ENCODE peak calls at places on chromosomes 7 and 10, in four cellular contexts. M is stomach, I is prostate gland, A is spleen. E is an unnamed sample.

GRCh38 chr10:132722980-132723970 is 62.7 kb downstream of the NKX6-2 start:
- DNase-seq in A (no peak), I (no peak), M (no peak), E (no peak)

GRCh38 chr7:39758234-39758970 is 135.0 kb downstream of the RALA start:
- DNase-seq in A (no peak), M (no peak), I (no peak), E (no peak)

GRCh38 chr7:272631-273030 is 17.3 kb upstream of the FOXL3 start:
- DNase-seq in A (peak; percentile 58), I (no peak), M (no peak), E (no peak)

GRCh38 chr10:61438141-61438984 is 14.8 kb downstream of the TMEM26 start:
- DNase-seq in I (no peak), M (no peak), A (no peak), E (no peak)

GRCh38 chr10:26438534-26439269 is 561 bp downstream of the APBB1IP start:
- DNase-seq in M (no peak), A (peak; percentile 94), I (no peak), E (no peak)

GRCh38 chr10:80462986-80463741 is 9.1 kb downstream of the TSPAN14 start:
- DNase-seq in A (no peak), I (no peak), M (no peak), E (no peak)

GRCh38 chr10:16644146-16644545 is 122.5 kb upstream of the C1QL3 start:
- DNase-seq in M (no peak), I (no peak), A (no peak), E (no peak)

GRCh38 chr10:46325021-46325420 is 38.2 kb downstream of the ANTXRL start:
- DNase-seq in M (no peak), A (no peak), I (no peak), E (no peak)

GRCh38 chr7:34070486-34071323 is 165.4 kb downstream of the BMPER start:
- DNase-seq in A (no peak), M (no peak), I (no peak), E (no peak)

GRCh38 chr10:88792656-88793055 is 9.9 kb upstream of the LIPM start:
- DNase-seq in I (no peak), M (no peak), A (peak; percentile 81), E (no peak)

GRCh38 chr7:92100523-92100922 is 33.8 kb downstream of the CYP51A1 start:
- DNase-seq in I (no peak), A (no peak), M (no peak), E (no peak)

GRCh38 chr10:79007037-79007842 is 61.5 kb upstream of the ZMIZ1 start:
- DNase-seq in A (no peak), I (no peak), M (no peak), E (no peak)

GRCh38 chr7:27189560-27190283 is 4.7 kb upstream of the HOXA11 start:
- DNase-seq in A (no peak), I (peak; percentile 16), M (peak; percentile 8), E (no peak)

GRCh38 chr7:116741625-116742316 is 69.8 kb downstream of the MET start:
- DNase-seq in M (no peak), I (peak; percentile 23), A (no peak), E (no peak)

GRCh38 chr10:2122431-2123124 is 385.3 kb upstream of the ADARB2 start:
- DNase-seq in M (no peak), I (no peak), A (no peak), E (no peak)

GRCh38 chr7:111931016-111931517 is 275.1 kb downstream of the DOCK4 start:
- DNase-seq in A (no peak), M (no peak), I (no peak), E (no peak)

GRCh38 chr10:8435186-8436055 is 380.9 kb downstream of the GATA3 start:
- DNase-seq in I (peak; percentile 79), A (no peak), M (no peak), E (no peak)

GRCh38 chr7:139361523-139361922 is 1.8 kb downstream of the LUC7L2 start:
- DNase-seq in A (no peak), I (no peak), M (no peak), E (no peak)

GRCh38 chr7:107622429-107622828 is 38.2 kb upstream of the SLC26A4 start:
- DNase-seq in M (no peak), I (no peak), A (no peak), E (no peak)

GRCh38 chr10:62019685-62020361 is 118.3 kb downstream of the ARID5B start:
- DNase-seq in M (no peak), I (no peak), A (no peak), E (no peak)

GRCh38 chr7:97313900-97314299 is 196.4 kb downstream of the SDHAF3 start:
- DNase-seq in A (no peak), I (no peak), M (no peak), E (no peak)

GRCh38 chr7:67525588-67525987 is 529.0 kb downstream of the TYW1 start:
- DNase-seq in I (no peak), M (no peak), A (no peak), E (no peak)

GRCh38 chr10:102235598-102235920 is 5.8 kb downstream of the PITX3 start:
- DNase-seq in I (no peak), A (no peak), M (no peak), E (no peak)

GRCh38 chr10:124180947-124181549 is 87.7 kb upstream of the CHST15 start:
- DNase-seq in M (no peak), A (no peak), I (no peak), E (no peak)

GRCh38 chr10:78852856-78853255 is 215.9 kb upstream of the ZMIZ1 start:
- DNase-seq in M (peak; percentile 39), I (no peak), A (no peak), E (no peak)

GRCh38 chr7:83439021-83439420 is 209.9 kb downstream of the SEMA3E start:
- DNase-seq in I (no peak), A (no peak), M (no peak), E (no peak)

GRCh38 chr10:43259248-43259980 is 7.5 kb downstream of the RASGEF1A start:
- DNase-seq in I (no peak), M (no peak), A (peak; percentile 72), E (peak; percentile 85)

GRCh38 chr10:57864789-57865676 is 402.7 kb downstream of the IPMK start:
- DNase-seq in M (no peak), A (no peak), I (no peak), E (no peak)

GRCh38 chr7:66699998-66700397 is 40.5 kb upstream of the RABGEF1 start:
- DNase-seq in M (no peak), I (no peak), A (no peak), E (no peak)

GRCh38 chr10:103598654-103599115 is 105.2 kb downstream of the NEURL1 start:
- DNase-seq in M (peak; percentile 60), A (no peak), I (peak; percentile 72), E (no peak)

GRCh38 chr10:31554556-31554955 is 235.5 kb downstream of the ZEB1 start:
- DNase-seq in A (no peak), M (no peak), I (no peak), E (no peak)

GRCh38 chr10:77296534-77297369 is 340.9 kb downstream of the KCNMA1 start:
- DNase-seq in I (no peak), A (no peak), M (no peak), E (no peak)

GRCh38 chr7:30222519-30223213 is 61.7 kb upstream of the ZNRF2 start:
- DNase-seq in M (no peak), A (no peak), I (no peak), E (no peak)

DNA sequence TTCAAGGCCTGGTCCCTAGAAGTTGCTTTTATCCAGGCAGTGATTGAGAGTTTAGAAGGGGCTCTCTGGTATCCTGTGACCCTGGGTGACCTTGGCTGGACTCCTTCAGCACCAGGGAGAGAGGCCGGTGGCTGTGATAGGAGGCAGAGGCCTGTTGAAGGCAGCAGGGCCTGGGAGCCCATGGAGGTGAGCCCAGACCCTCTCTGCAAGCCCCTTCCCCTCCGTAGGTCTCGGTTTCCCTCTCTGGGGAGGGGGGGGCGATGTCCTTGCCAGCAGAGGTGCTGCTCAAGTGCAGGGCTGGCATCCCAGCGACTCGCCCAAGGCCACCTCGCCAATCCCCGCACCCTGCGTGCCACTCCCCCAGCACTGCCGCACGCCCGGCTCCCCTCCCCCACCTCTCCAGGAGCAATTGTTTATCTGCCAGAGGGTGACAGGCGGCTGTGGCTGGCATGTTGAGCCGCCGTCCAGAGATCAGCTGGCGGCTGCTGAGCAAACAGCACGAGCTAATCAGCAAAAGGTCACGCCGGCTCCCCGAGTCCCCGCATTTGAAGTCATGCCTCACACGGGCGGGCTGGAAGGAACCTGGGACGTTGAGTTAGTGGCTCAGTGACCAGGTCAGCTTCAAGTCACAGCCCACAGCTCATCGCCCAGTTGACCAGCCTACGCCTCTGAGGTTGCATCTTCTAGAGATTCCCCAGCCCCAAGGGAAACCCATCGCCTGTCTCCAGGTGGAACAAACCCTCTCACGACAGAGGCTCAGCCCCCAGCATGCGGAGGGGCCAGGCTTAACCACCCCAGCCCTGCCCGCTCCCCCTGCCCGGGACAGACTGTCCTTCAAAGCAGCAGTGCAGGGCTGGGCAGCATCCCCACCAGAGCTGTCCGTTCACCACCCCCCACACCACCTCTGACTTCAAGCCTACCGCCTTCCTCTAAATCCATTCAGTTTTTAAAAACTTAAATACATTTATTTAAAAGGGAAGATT is 43.7 kb downstream of the ELFN1 start:
- DNase-seq in M (peak; percentile 79), A (peak; percentile 69), I (no peak), E (no peak)
- TF ChIP-seq POLR2AphosphoS5 in M (no peak), A (peak; percentile 12), I (no peak), E (no peak)

DNA sequence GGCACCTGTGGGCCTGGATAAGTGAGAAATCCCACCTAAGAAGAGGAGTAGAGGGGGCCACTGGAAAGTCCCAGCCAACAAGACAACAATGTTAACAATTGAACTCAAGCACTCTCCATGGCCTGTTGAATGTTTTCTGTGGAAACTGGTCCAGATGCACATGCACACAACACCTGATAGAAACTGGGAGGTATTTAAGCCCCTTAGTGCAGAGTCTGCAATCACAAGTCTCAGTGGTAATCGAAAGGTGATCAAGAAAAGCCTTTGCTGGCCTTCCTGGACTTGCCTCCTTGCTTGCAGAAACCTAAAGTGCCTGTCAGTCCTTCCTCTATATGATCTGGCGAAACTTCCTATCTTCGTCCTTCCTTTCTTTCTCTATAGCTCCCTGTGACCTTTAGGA is 30.6 kb upstream of the HNRNPH3 start:
- DNase-seq in M (no peak), I (no peak), A (no peak), E (no peak)
- TF ChIP-seq CTCF in M (no peak), I (no peak), A (no peak), E (no peak)

DNA sequence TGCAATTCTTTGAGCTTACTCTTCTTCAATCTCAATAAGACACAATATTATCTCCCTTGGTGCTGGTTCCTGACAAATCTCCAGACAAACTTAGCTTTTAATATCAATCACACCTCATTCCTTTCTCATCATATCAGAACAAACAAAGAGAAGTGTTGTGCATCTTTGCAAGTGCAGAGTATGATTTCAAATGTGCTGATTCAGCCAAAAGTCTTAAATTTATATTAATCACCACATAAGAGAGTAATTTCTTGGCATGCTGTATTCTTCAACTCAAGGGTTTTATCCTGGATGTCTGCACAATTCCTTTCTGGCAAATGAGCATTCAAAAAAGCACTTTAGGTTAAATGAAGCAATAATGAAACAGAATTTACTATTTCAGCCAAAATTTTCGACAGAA is 877.8 kb downstream of the ANKRD7 start:
- DNase-seq in I (no peak), M (no peak), A (no peak), E (no peak)
- TF ChIP-seq POLR2AphosphoS5 in I (no peak), M (no peak), A (no peak), E (no peak)

DNA sequence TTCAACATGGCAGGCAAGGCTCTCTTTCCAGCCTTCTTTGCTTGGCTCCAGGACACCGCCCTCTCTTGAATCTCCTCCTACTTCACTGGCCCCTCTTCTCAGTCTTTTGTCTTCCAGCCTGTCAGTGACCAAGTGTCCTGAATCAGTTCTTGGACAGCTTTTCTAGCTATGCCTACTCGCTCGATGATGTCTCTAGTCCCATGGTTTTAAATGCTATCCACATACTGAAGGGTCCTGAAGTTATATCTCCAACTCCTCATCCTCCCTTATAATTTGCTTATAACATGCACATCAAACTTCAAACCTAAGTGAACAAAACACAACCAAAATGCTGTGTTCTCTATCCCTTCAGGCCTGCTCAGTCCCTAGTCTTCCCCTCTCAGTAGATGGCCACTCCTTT is 5.0 kb upstream of the GOLGA7B start:
- DNase-seq in A (no peak), M (no peak), I (no peak), E (no peak)
- TF ChIP-seq CTCF in A (no peak), M (no peak), I (no peak), E (no peak)